ENCODE peak calls at places on chromosome 14, in ten cellular contexts. B is A549, F is adrenal gland, R is HCT116, O is uterus, D is IMR-90, J is lower leg skin, A is esophagus squamous epithelium, S is suprapubic skin, G is right lobe of liver. K is an unnamed sample.

GRCh38 chr14:22981090-22982012 is 1.0 kb downstream of the AJUBA start:
- DNase-seq in F (peak; percentile 16), R (no peak), G (peak; percentile 42), D (no peak), S (peak; percentile 70), O (no peak), A (no peak), B (peak; percentile 52), J (peak; percentile 86), K (peak; percentile 55)

GRCh38 chr14:90536092-90536491 is 139.3 kb downstream of the CALM1 start:
- DNase-seq in F (no peak), D (no peak), A (no peak), G (peak; percentile 50), B (no peak), S (no peak), J (no peak), R (no peak), O (no peak), K (no peak)

GRCh38 chr14:67513631-67514108 is 19.4 kb upstream of the PLEKHH1 start:
- DNase-seq in O (no peak), G (no peak), D (no peak), A (no peak), J (no peak), F (peak; percentile 49), R (no peak), B (no peak), S (no peak), K (no peak)

GRCh38 chr14:69673578-69674305 is 62.3 kb downstream of the SUSD6 start:
- DNase-seq in J (no peak), F (no peak), G (no peak), S (no peak), A (no peak), D (no peak), R (no peak), B (no peak), O (no peak), K (no peak)

GRCh38 chr14:43184540-43184939 is 1322.5 kb downstream of the FSCB start:
- DNase-seq in G (no peak), D (no peak), R (no peak), J (no peak), O (no peak), A (no peak), F (no peak), B (no peak), S (no peak), K (no peak)

GRCh38 chr14:103576371-103577024 is 13.7 kb downstream of the COA8 start:
- DNase-seq in R (peak; percentile 53), B (peak; percentile 81), F (peak; percentile 94), A (no peak), O (peak; percentile 92), J (peak; percentile 97), D (peak; percentile 80), S (peak; percentile 94), G (peak; percentile 94), K (peak; percentile 91)

GRCh38 chr14:29805415-29806123 is 122.1 kb downstream of the PRKD1 start:
- DNase-seq in D (peak; percentile 98), R (no peak), G (peak; percentile 69), O (peak; percentile 33), S (no peak), A (no peak), J (no peak), B (peak; percentile 48), F (peak; percentile 87), K (peak; percentile 75)

GRCh38 chr14:100891501-100892445 is 11.7 kb downstream of the RTL1 start:
- DNase-seq in J (peak; percentile 32), F (peak; percentile 9), R (no peak), G (peak; percentile 7), B (no peak), A (no peak), D (no peak), S (peak; percentile 49), O (peak; percentile 14), K (no peak)

GRCh38 chr14:102591372-102591943 is 991 bp upstream of the RCOR1 start:
- DNase-seq in S (peak; percentile 81), R (no peak), G (peak; percentile 47), A (no peak), B (peak; percentile 40), F (peak; percentile 43), O (peak; percentile 58), J (peak; percentile 91), D (peak; percentile 29), K (peak; percentile 76)

GRCh38 chr14:79467837-79468236 is 743.5 kb downstream of the DIO2 start:
- DNase-seq in S (no peak), J (no peak), O (no peak), A (no peak), B (no peak), F (no peak), R (no peak), D (no peak), G (no peak), K (no peak)

GRCh38 chr14:83071888-83072501 is 1538.3 kb upstream of the SEL1L start:
- DNase-seq in F (no peak), J (no peak), B (peak; percentile 12), A (no peak), G (no peak), D (peak; percentile 19), R (no peak), S (no peak), O (no peak), K (no peak)

DNA sequence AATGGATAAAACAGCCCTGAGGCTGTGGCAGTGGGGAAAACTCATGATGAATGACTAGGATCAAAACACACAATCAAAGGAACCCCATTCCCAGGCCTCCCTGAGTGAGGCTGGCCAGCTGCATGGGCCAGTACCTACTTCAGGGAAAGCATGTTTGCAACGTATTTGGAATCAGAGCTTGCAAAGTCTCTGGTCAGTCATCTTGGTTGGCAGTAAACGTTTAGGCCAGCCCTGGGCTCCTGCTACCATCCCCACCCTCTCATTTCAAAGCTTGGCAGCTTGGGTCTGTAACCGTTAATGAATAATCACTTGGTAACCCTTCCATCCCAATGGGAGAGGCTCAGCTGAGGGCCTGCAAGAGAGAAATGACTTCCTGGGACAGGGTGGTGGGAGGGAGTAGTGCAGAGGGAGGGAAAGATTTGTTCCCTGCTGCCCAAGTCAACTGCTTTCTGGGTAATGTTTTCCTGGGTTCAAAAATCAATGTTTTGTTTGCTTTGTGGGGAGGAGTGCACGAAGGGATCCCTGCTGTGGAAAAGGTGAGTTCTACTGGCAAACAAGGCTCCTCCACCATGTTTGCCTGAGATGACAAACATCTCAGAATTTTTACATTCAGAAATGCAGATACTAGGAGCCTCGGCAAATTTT is 2.0 kb upstream of the RNASE8 start:
- DNase-seq in D (no peak), J (peak; percentile 42), A (no peak), B (no peak), O (no peak), S (no peak), G (peak; percentile 43), R (no peak), F (no peak), K (no peak)
- TF ChIP-seq POLR2A in D (no peak), J (no peak), A (no peak), B (no peak), O (no peak), S (no peak), G (peak; percentile 53), R (no peak), F (no peak), K (no peak)

GRCh38 chr14:73937012-73937411 is 12.9 kb downstream of the FAM161B start:
- DNase-seq in A (no peak), B (no peak), D (no peak), R (no peak), S (no peak), J (no peak), O (no peak), F (no peak), G (no peak), K (no peak)

DNA sequence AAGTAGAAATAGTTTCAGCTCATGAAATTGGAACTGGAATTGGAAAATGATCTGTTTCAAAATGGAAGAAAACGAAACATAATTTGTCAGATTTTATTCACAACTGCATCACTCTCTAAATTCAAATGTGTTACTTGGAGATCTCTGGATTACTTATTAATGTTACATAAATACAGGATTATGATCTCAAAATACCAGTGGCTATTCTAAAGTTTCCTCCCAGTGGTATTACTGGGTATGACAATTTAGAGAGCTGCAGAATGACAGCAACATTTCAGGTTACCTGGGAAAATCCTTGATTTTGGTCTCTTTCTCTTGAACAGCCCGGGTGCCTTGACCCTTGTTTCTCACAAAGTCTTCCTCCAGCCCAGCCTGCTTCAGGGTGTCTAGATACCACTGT is 14.2 kb downstream of the FAM161B start:
- DNase-seq in S (no peak), O (no peak), B (peak; percentile 33), G (no peak), D (no peak), R (no peak), J (no peak), F (no peak), A (no peak), K (no peak)
- TF ChIP-seq CTCF in S (peak; percentile 3), O (no peak), B (no peak), G (peak; percentile 30), D (peak; percentile 31), R (peak; percentile 50), J (no peak), F (no peak), A (no peak), K (peak; percentile 11)

GRCh38 chr14:32201816-32202467 is at the start of gene RNU6-7:
- DNase-seq in B (peak; percentile 78), J (no peak), R (no peak), A (no peak), D (peak; percentile 17), G (peak; percentile 29), O (peak; percentile 57), S (no peak), F (peak; percentile 24), K (peak; percentile 66)

GRCh38 chr14:32202941-32203882 is at the start of gene RNU6-8:
- DNase-seq in S (peak; percentile 90), B (peak; percentile 92), O (peak; percentile 89), A (peak; percentile 24), D (peak; percentile 79), R (peak; percentile 80), F (peak; percentile 92), G (peak; percentile 91), J (peak; percentile 95), K (peak; percentile 94)

GRCh38 chr14:32202468-32202865 is 602 bp downstream of the RNU6-8 start:
- DNase-seq in A (no peak), D (peak; percentile 21), J (no peak), B (peak; percentile 52), S (no peak), G (no peak), R (no peak), O (no peak), F (no peak), K (no peak)

GRCh38 chr14:32200368-32201195 is 1.3 kb upstream of the RNU6-7 start:
- DNase-seq in D (no peak), R (no peak), O (no peak), J (no peak), G (no peak), A (no peak), F (no peak), S (no peak), B (no peak), K (no peak)

GRCh38 chr14:32201196-32201815 is 539 bp upstream of the RNU6-7 start:
- DNase-seq in J (peak; percentile 95), A (peak; percentile 15), S (peak; percentile 86), R (no peak), O (peak; percentile 83), G (peak; percentile 95), D (peak; percentile 33), B (peak; percentile 86), F (peak; percentile 89), K (peak; percentile 92)
- TF ChIP-seq POLR2A in J (no peak), A (peak; percentile 41), S (no peak), R (no peak), O (no peak), G (peak; percentile 64), D (no peak), B (peak; percentile 39), F (peak; percentile 33), K (no peak)

GRCh38 chr14:54489318-54489683 is 521 bp upstream of the GMFB start:
- DNase-seq in O (no peak), B (no peak), F (no peak), S (no peak), R (no peak), G (no peak), D (no peak), J (no peak), A (no peak), K (no peak)
- TF ChIP-seq CTCF in O (peak; percentile 3), B (no peak), F (no peak), S (no peak), R (no peak), G (no peak), D (no peak), J (no peak), A (no peak), K (no peak)

K was measured in ovary.